ENCODE peak calls at places on chromosomes 2 and 18, in ten cellular contexts. Y is uterus, R is mesothelial cell of epicardium, I is MM.1S, L is adrenal gland, A is GM13976, W is AG10803, E is kidney, C is cardiac fibroblast, H is PC-9. O is an unnamed sample.

GRCh38 chr18:46761054-46761769 is 4.4 kb upstream of the ST8SIA5 start:
- DNase-seq in C (no peak), E (no peak), I (no peak), A (no peak), L (no peak), H (no peak), W (no peak), Y (no peak), R (no peak), O (no peak)

GRCh38 chr2:5839563-5839962 is 147.4 kb downstream of the SOX11 start:
- DNase-seq in C (no peak), H (no peak), I (no peak), A (no peak), L (no peak), R (no peak), E (no peak), W (no peak), Y (no peak), O (no peak)

GRCh38 chr2:176105078-176105726 is 1.9 kb upstream of the HOXD11 start:
- DNase-seq in A (no peak), Y (no peak), R (no peak), I (no peak), H (no peak), E (peak), W (no peak), L (no peak), C (no peak), O (no peak)

GRCh38 chr2:234060236-234060635 is 9.7 kb downstream of the SPP2 start:
- DNase-seq in E (no peak), C (no peak), A (no peak), W (no peak), Y (no peak), I (no peak), L (no peak), H (no peak), R (no peak), O (no peak)

GRCh38 chr2:109481196-109481555 is 132.6 kb downstream of the SEPTIN10 start:
- DNase-seq in Y (no peak), I (no peak), H (no peak), E (peak), R (no peak), A (no peak), L (no peak), C (no peak), W (no peak), O (no peak)

GRCh38 chr2:162258686-162259085 is 15.4 kb upstream of the FAP start:
- DNase-seq in C (peak), L (no peak), W (peak), E (no peak), I (no peak), H (no peak), Y (no peak), R (no peak), A (no peak), O (no peak)

GRCh38 chr2:190679813-190680591 is 31.1 kb downstream of the NAB1 start:
- DNase-seq in L (peak), A (no peak), E (peak), C (peak), I (peak), H (no peak), Y (peak), R (peak), W (no peak), O (peak)

GRCh38 chr2:19536136-19536535 is 177.7 kb upstream of the OSR1 start:
- DNase-seq in I (no peak), L (no peak), C (peak), W (peak), A (no peak), Y (no peak), R (no peak), H (peak), E (no peak), O (no peak)

GRCh38 chr2:42652086-42652485 is 83.7 kb downstream of the MTA3 start:
- DNase-seq in I (no peak), W (no peak), Y (no peak), L (no peak), H (no peak), C (no peak), E (no peak), A (no peak), R (no peak), O (no peak)

GRCh38 chr18:13501896-13502295 is 224.5 kb downstream of the FAM210A start:
- DNase-seq in C (no peak), R (no peak), L (no peak), E (no peak), H (no peak), W (no peak), Y (no peak), I (no peak), A (peak), O (no peak)

GRCh38 chr18:69947361-69948106 is at the start of gene CD226:
- DNase-seq in H (no peak), I (no peak), W (no peak), R (no peak), A (no peak), Y (no peak), L (no peak), C (no peak), E (no peak), O (no peak)

GRCh38 chr2:232876978-232877441 is 6.9 kb downstream of the SNORC start:
- DNase-seq in A (no peak), W (no peak), L (peak), Y (no peak), E (peak), H (no peak), C (no peak), I (no peak), R (no peak), O (no peak)

GRCh38 chr2:232876071-232876977 is 6.3 kb downstream of the SNORC start:
- DNase-seq in W (no peak), A (peak), E (peak), Y (no peak), C (no peak), L (peak), R (no peak), H (no peak), I (peak), O (no peak)

GRCh38 chr2:232874677-232875223 is 4.7 kb downstream of the SNORC start:
- DNase-seq in A (no peak), L (peak), Y (no peak), I (no peak), H (no peak), E (no peak), W (no peak), C (no peak), R (no peak), O (no peak)

GRCh38 chr2:232873909-232874641 is 4.0 kb downstream of the SNORC start:
- DNase-seq in I (no peak), C (no peak), R (no peak), Y (no peak), A (no peak), W (no peak), H (no peak), L (peak), E (no peak), O (no peak)

GRCh38 chr2:232875256-232876070 is 5.4 kb downstream of the SNORC start:
- DNase-seq in W (no peak), Y (no peak), L (peak), I (no peak), R (no peak), E (peak), H (no peak), A (no peak), C (no peak), O (no peak)
- TF ChIP-seq CTCF in W (peak), Y (no peak), L (no peak), I (no peak), R (no peak), E (no peak), H (no peak), A (peak), C (no peak), O (no peak)

DNA sequence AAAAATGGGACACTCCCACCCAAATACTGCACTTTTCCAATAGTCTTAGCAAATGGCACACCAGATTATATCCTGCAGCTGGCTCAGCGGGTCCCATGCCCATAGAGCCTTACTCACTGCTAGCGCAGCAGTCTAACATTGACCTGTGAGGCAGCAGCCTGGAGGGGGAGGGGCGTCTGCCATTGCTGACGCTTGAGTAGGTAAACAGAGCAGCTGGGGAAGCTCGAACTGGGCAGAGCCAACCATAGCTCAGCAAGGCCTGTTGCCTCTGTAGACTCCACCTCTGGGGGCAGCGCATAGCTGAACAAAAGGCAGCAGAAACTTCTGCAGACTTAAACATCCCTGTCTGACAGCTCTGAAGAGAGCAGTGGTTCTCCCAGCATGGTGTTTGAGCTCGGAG is 110.4 kb downstream of the CTIF start:
- DNase-seq in H (no peak), L (no peak), I (no peak), E (no peak), A (no peak), R (no peak), W (no peak), Y (no peak), C (no peak), O (no peak)
- TF ChIP-seq CTCF in H (no peak), L (no peak), I (no peak), E (no peak), A (no peak), R (no peak), W (no peak), Y (no peak), C (no peak), O (no peak)

GRCh38 chr2:3626817-3627499 is 31.0 kb upstream of the ALLC start:
- DNase-seq in A (no peak), H (no peak), I (no peak), C (no peak), R (no peak), W (no peak), E (peak), L (no peak), Y (peak), O (no peak)
- TF ChIP-seq CTCF in A (no peak), H (no peak), I (no peak), C (peak), R (no peak), W (no peak), E (no peak), L (no peak), Y (no peak), O (no peak)

GRCh38 chr2:219886615-219887014 is 259.2 kb downstream of the SLC4A3 start:
- DNase-seq in W (no peak), I (no peak), Y (no peak), E (no peak), R (no peak), L (no peak), H (no peak), A (no peak), C (no peak), O (no peak)
- TF ChIP-seq CTCF in W (peak), I (no peak), Y (no peak), E (no peak), R (no peak), L (no peak), H (no peak), A (no peak), C (no peak), O (no peak)

GRCh38 chr2:152715854-152716428 is 1.3 kb downstream of the PRPF40A start:
- DNase-seq in W (peak), C (peak), A (no peak), E (no peak), H (peak), L (no peak), Y (no peak), R (no peak), I (peak), O (no peak)
- TF ChIP-seq CTCF in W (peak), C (peak), A (peak), E (no peak), H (peak), L (no peak), Y (no peak), R (peak), I (peak), O (peak)